ENCODE peak calls at places on chromosomes 2 and 18, in four cellular contexts. R is HepG2, T is GM12878, K is K562. W is an unnamed sample.

GRCh38 chr2:173075056-173075780 is 428 bp upstream of the MAP3K20 start:
- DNase-seq in R (no peak), K (no peak), T (no peak), W (no peak)

GRCh38 chr2:10161961-10162441 is 39.5 kb downstream of the RRM2 start:
- DNase-seq in T (no peak), R (no peak), K (no peak), W (no peak)

GRCh38 chr18:55220523-55220922 is 261.3 kb upstream of the CCDC68 start:
- DNase-seq in K (no peak), T (peak), R (no peak), W (no peak)

GRCh38 chr2:86790828-86791561 is at the start of gene CD8A:
- DNase-seq in K (no peak), T (no peak), R (no peak), W (no peak)

GRCh38 chr2:181411105-181411849 is 45.9 kb upstream of the ITGA4 start:
- DNase-seq in K (peak), T (peak), R (no peak), W (no peak)

GRCh38 chr2:170716851-170717598 is 1.9 kb downstream of the SP5 start:
- DNase-seq in T (no peak), K (no peak), R (peak), W (no peak)

GRCh38 chr2:133862400-133862977 is 294.2 kb upstream of the NCKAP5 start:
- DNase-seq in K (no peak), R (no peak), T (no peak), W (no peak)

GRCh38 chr18:58580623-58581022 is 48.3 kb downstream of the ALPK2 start:
- DNase-seq in K (no peak), R (no peak), T (no peak), W (no peak)

GRCh38 chr2:15672961-15673918 is 81.6 kb downstream of the DDX1 start:
- DNase-seq in T (no peak), K (no peak), R (no peak), W (no peak)

GRCh38 chr2:15671409-15671808 is 79.7 kb downstream of the DDX1 start:
- DNase-seq in T (no peak), R (no peak), K (no peak), W (no peak)

GRCh38 chr2:15670469-15670868 is 78.8 kb downstream of the DDX1 start:
- DNase-seq in T (no peak), R (no peak), K (no peak), W (no peak)

GRCh38 chr2:15670981-15671380 is 79.3 kb downstream of the DDX1 start:
- DNase-seq in T (no peak), K (no peak), R (no peak), W (no peak)

DNA sequence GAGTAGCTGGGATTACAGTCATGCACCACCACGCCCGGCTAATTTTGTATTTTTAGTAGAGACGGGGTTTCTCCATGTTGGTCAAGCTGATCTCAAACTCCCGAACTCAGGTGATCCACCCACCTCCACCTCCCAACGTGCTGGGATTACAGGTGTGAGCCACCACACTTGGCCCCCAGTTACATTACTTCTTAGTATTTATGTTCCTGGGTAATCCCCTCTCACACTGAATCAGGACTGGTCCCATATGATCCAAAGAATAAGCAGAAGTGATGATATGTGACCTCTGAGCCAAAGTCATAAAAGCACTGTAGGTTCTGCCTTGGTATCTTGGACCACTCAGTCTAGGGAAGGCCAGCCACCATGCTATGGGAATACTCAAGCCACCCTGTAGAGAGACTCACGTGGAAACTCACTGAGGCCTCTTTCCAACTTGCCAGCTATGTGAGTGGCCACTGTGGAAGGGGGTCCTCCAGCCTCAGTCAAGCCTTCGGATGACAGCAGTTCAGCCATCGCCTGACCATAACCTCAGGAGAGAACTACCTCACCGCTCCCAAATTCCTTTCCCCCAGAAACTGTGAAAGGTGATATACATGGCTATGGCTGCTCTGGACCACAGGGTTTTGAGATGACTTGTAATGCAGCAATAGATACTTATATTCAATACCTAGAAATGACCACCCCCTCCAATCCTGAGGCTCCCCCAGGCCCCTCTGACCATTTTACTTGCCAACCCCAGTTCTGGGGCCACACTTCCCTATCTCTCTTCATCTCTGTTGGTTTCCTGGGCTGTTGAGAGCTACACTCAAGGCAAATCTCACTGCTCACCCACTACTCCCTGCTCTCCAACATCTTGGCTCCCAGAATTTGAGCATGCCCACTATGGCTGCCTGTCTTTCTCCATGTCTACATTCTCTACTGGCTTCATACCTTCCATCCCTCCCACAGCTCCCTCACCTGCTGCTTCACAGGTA is 80.5 kb downstream of the DDX1 start:
- DNase-seq in T (no peak), K (no peak), R (no peak), W (no peak)
- TF ChIP-seq TARDBP in T (no peak), K (no peak), R (no peak), W (no peak)

GRCh38 chr2:107627164-107627563 is 199.5 kb upstream of the RGPD4 start:
- DNase-seq in R (no peak), T (no peak), K (no peak), W (no peak)
- TF ChIP-seq TARDBP in R (no peak), T (no peak), K (no peak), W (no peak)

GRCh38 chr2:224284134-224284946 is 117.6 kb downstream of the FAM124B start:
- DNase-seq in K (peak), R (peak), T (no peak), W (peak)
- TF ChIP-seq TARDBP in K (no peak), R (peak), T (no peak), W (no peak)

GRCh38 chr2:1516798-1517060 is 103.5 kb downstream of the TPO start:
- DNase-seq in T (no peak), R (no peak), K (no peak), W (no peak)
- TF ChIP-seq TARDBP in T (no peak), R (no peak), K (no peak), W (no peak)

GRCh38 chr2:230850358-230850658 is 14.4 kb upstream of the ITM2C start:
- DNase-seq in T (no peak), R (no peak), K (no peak), W (no peak)

GRCh38 chr2:230846360-230846759 is 18.4 kb upstream of the ITM2C start:
- DNase-seq in R (no peak), K (no peak), T (no peak), W (no peak)

GRCh38 chr2:230847883-230848388 is 16.8 kb upstream of the ITM2C start:
- DNase-seq in R (peak), T (peak), K (peak), W (peak)

GRCh38 chr2:230852113-230852512 is 12.6 kb upstream of the ITM2C start:
- DNase-seq in K (no peak), R (no peak), T (no peak), W (no peak)

GRCh38 chr2:230849633-230850357 is 14.9 kb upstream of the ITM2C start:
- DNase-seq in T (no peak), R (peak), K (peak), W (no peak)
- TF ChIP-seq TARDBP in T (no peak), R (no peak), K (no peak), W (no peak)

GRCh38 chr2:230130668-230131364 is 62.1 kb upstream of the SLC16A14 start:
- DNase-seq in R (peak), K (peak), T (no peak), W (no peak)
- TF ChIP-seq TARDBP in R (no peak), K (no peak), T (no peak), W (no peak)

GRCh38 chr2:191571163-191571769 is 106.7 kb upstream of the NABP1 start:
- DNase-seq in R (no peak), K (peak), T (no peak), W (peak)
- TF ChIP-seq TARDBP in R (no peak), K (no peak), T (no peak), W (no peak)

GRCh38 chr2:188746727-188747126 is 227.4 kb upstream of the COL3A1 start:
- DNase-seq in K (no peak), R (no peak), T (no peak), W (no peak)
- TF ChIP-seq TARDBP in K (no peak), R (no peak), T (no peak), W (no peak)

GRCh38 chr2:126935774-126936173 is 37.1 kb downstream of the TEX51 start:
- DNase-seq in T (no peak), R (no peak), K (no peak), W (no peak)
- TF ChIP-seq TARDBP in T (no peak), R (no peak), K (no peak), W (no peak)